ENCODE peak calls at places on chromosomes 11 and 22, in eight cellular contexts. C is spleen, W is neural progenitor cell, Q is heart right ventricle, I is AG09309, E is GM12865, K is IMR-90, Y is astrocyte of the spinal cord. M is an unnamed sample.

GRCh38 chr11:92411431-92411830 is 186.8 kb downstream of the FAT3 start:
- DNase-seq in C (no peak), W (peak), Q (no peak), I (no peak), E (no peak), K (no peak), Y (no peak), M (no peak)

GRCh38 chr22:46082633-46083032 is 67.7 kb upstream of the PPARA start:
- DNase-seq in C (no peak), W (no peak), Q (no peak), I (no peak), E (no peak), K (no peak), Y (no peak), M (no peak)

GRCh38 chr11:105344938-105345337 is 205.4 kb upstream of the CARD18 start:
- DNase-seq in C (no peak), W (no peak), Q (no peak), I (no peak), E (no peak), K (no peak), Y (no peak), M (peak)

GRCh38 chr11:131668867-131669780 is 298.7 kb downstream of the NTM start:
- DNase-seq in C (no peak), W (peak), Q (no peak), I (no peak), E (peak), K (peak), Y (peak), M (peak)

GRCh38 chr22:16387088-16387487 is 205.5 kb downstream of the CCT8L2 start:
- DNase-seq in C (no peak), W (no peak), Q (no peak), I (no peak), E (no peak), K (no peak), Y (no peak), M (no peak)

GRCh38 chr22:17781319-17782031 is 7.2 kb upstream of the BID start:
- DNase-seq in C (no peak), W (no peak), Q (no peak), I (peak), E (peak), K (peak), Y (peak), M (peak)

GRCh38 chr11:35427158-35427557 is 7.8 kb upstream of the SLC1A2 start:
- DNase-seq in C (no peak), W (no peak), Q (no peak), I (peak), E (no peak), K (peak), Y (peak), M (peak)

GRCh38 chr11:36309779-36310178 is 13.7 kb downstream of the PRR5L start:
- DNase-seq in C (no peak), W (no peak), Q (no peak), I (no peak), E (no peak), K (peak), Y (no peak), M (no peak)

GRCh38 chr22:31950226-31950625 is 5.9 kb downstream of the YWHAH start:
- DNase-seq in C (peak), W (no peak), Q (peak), I (no peak), E (no peak), K (no peak), Y (no peak), M (no peak)

GRCh38 chr11:46948378-46949131 is 12.0 kb downstream of the CSTPP1 start:
- DNase-seq in C (no peak), W (no peak), Q (no peak), I (peak), E (no peak), K (peak), Y (peak), M (peak)

GRCh38 chr11:86740628-86741488 is 59.5 kb upstream of the PRSS23 start:
- DNase-seq in C (no peak), W (peak), Q (peak), I (peak), E (no peak), K (peak), Y (peak), M (peak)

GRCh38 chr11:7673724-7674434 is 579 bp upstream of the CYB5R2 start:
- DNase-seq in C (no peak), W (peak), Q (no peak), I (no peak), E (peak), K (no peak), Y (peak), M (peak)

GRCh38 chr11:36398261-36398953 is 102.3 kb downstream of the PRR5L start:
- DNase-seq in C (no peak), W (no peak), Q (no peak), I (no peak), E (no peak), K (no peak), Y (no peak), M (no peak)

GRCh38 chr11:30860970-30861369 is 274.8 kb upstream of the MPPED2 start:
- DNase-seq in C (no peak), W (peak), Q (no peak), I (no peak), E (no peak), K (no peak), Y (no peak), M (no peak)

GRCh38 chr22:48476599-48476998 is 1351.1 kb downstream of the BRD1 start:
- DNase-seq in C (peak), W (no peak), Q (no peak), I (no peak), E (no peak), K (no peak), Y (no peak), M (no peak)

GRCh38 chr11:77082838-77083552 is 16.2 kb downstream of the CAPN5 start:
- DNase-seq in C (peak), W (no peak), Q (peak), I (no peak), E (no peak), K (peak), Y (no peak), M (peak)

GRCh38 chr11:2884424-2884815 is 1.2 kb downstream of the CDKN1C start:
- DNase-seq in C (peak), W (peak), Q (peak), I (no peak), E (no peak), K (no peak), Y (peak), M (peak)

GRCh38 chr11:111603633-111604130 is 1.4 kb downstream of the SIK2 start:
- DNase-seq in C (no peak), W (no peak), Q (no peak), I (no peak), E (no peak), K (no peak), Y (no peak), M (peak)

GRCh38 chr11:119560961-119561360 is 138.0 kb upstream of the THY1 start:
- DNase-seq in C (no peak), W (no peak), Q (no peak), I (no peak), E (no peak), K (no peak), Y (no peak), M (no peak)

GRCh38 chr11:68841718-68842426 is at the start of gene CPT1A:
- DNase-seq in C (peak), W (peak), Q (peak), I (no peak), E (peak), K (peak), Y (peak), M (peak)

GRCh38 chr11:90220391-90220790 is 2.5 kb downstream of the CHORDC1 start:
- DNase-seq in C (no peak), W (no peak), Q (no peak), I (peak), E (peak), K (peak), Y (peak), M (peak)

GRCh38 chr11:73982595-73982989 is at the start of gene UCP2:
- DNase-seq in C (peak), W (peak), Q (peak), I (no peak), E (peak), K (peak), Y (no peak), M (peak)

GRCh38 chr11:27211370-27212127 is 151.5 kb downstream of the CCDC34 start:
- DNase-seq in C (no peak), W (no peak), Q (no peak), I (no peak), E (no peak), K (no peak), Y (no peak), M (no peak)

GRCh38 chr22:44714703-44715350 is 12.8 kb downstream of the PRR5 start:
- DNase-seq in C (peak), W (no peak), Q (peak), I (no peak), E (no peak), K (no peak), Y (no peak), M (no peak)

GRCh38 chr22:48238966-48239365 is 1476.5 kb downstream of the TBC1D22A start:
- DNase-seq in C (peak), W (peak), Q (no peak), I (no peak), E (no peak), K (no peak), Y (no peak), M (no peak)

GRCh38 chr11:8933931-8934330 is 1.2 kb upstream of the C11orf16 start:
- DNase-seq in C (no peak), W (peak), Q (no peak), I (no peak), E (no peak), K (no peak), Y (no peak), M (no peak)

GRCh38 chr11:32391965-32392553 is 43.3 kb downstream of the WT1 start:
- DNase-seq in C (no peak), W (no peak), Q (no peak), I (no peak), E (peak), K (peak), Y (peak), M (peak)

GRCh38 chr22:27303718-27304117 is 497.8 kb downstream of the MN1 start:
- DNase-seq in C (no peak), W (no peak), Q (no peak), I (no peak), E (no peak), K (no peak), Y (no peak), M (no peak)

GRCh38 chr11:12246169-12246568 is 131.2 kb upstream of the PARVA start:
- DNase-seq in C (no peak), W (no peak), Q (no peak), I (no peak), E (no peak), K (no peak), Y (no peak), M (no peak)

GRCh38 chr11:73283316-73284035 is 11.3 kb downstream of the P2RY6 start:
- DNase-seq in C (peak), W (no peak), Q (no peak), I (no peak), E (no peak), K (no peak), Y (no peak), M (no peak)

GRCh38 chr11:62489204-62489603 is 57.4 kb downstream of the AHNAK start:
- DNase-seq in C (no peak), W (no peak), Q (no peak), I (no peak), E (no peak), K (peak), Y (no peak), M (no peak)

GRCh38 chr11:111310088-111310487 is 11.7 kb downstream of the POU2AF3 start:
- DNase-seq in C (no peak), W (no peak), Q (no peak), I (no peak), E (no peak), K (no peak), Y (no peak), M (no peak)

GRCh38 chr11:35087648-35088047 is 51.3 kb upstream of the CD44 start:
- DNase-seq in C (no peak), W (no peak), Q (peak), I (no peak), E (peak), K (peak), Y (no peak), M (no peak)

GRCh38 chr11:5237384-5237783 is 3.1 kb upstream of the HBD start:
- DNase-seq in C (no peak), W (no peak), Q (no peak), I (no peak), E (no peak), K (no peak), Y (no peak), M (no peak)

GRCh38 chr11:125724125-125724524 is 22.0 kb upstream of the PATE1 start:
- DNase-seq in C (no peak), W (peak), Q (no peak), I (no peak), E (no peak), K (peak), Y (no peak), M (peak)

GRCh38 chr22:42932857-42933782 is 76.0 kb upstream of the ARFGAP3 start:
- DNase-seq in C (peak), W (no peak), Q (peak), I (no peak), E (peak), K (peak), Y (no peak), M (no peak)

GRCh38 chr22:44347098-44347497 is 34.3 kb upstream of the SHISAL1 start:
- DNase-seq in C (no peak), W (no peak), Q (no peak), I (no peak), E (no peak), K (peak), Y (no peak), M (peak)

GRCh38 chr22:28424427-28425080 is 255.1 kb downstream of the TTC28 start:
- DNase-seq in C (no peak), W (no peak), Q (no peak), I (no peak), E (no peak), K (peak), Y (peak), M (peak)

GRCh38 chr11:92311616-92312449 is 87.2 kb downstream of the FAT3 start:
- DNase-seq in C (no peak), W (peak), Q (no peak), I (no peak), E (no peak), K (peak), Y (no peak), M (peak)

GRCh38 chr11:45104006-45104789 is 42.2 kb upstream of the PRDM11 start:
- DNase-seq in C (no peak), W (no peak), Q (no peak), I (no peak), E (no peak), K (no peak), Y (no peak), M (no peak)

DNA sequence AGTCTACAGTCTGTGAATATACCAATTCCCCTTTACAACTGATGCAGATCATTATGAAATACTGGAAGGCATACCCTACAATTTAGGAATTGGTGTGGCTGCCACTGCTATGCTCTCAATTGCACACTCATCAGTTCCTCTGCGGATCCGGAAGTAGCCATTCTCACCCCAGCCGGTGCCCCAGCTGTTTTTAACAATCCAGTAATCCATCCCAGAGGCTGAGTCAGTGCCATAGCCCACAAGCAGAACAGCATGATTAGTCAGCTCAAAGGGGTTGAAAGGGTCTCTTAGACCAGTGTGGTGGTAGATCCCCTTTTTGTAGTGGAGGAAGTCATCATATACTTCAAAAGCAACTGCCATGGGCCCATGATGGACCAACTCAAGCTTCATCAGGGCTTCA is 43.6 kb downstream of the CTSC start:
- DNase-seq in C (no peak), W (no peak), Q (no peak), I (peak), E (peak), K (peak), Y (peak), M (peak)
- TF ChIP-seq CTCF in C (no peak), W (no peak), Q (no peak), I (no peak), E (no peak), K (no peak), Y (no peak), M (no peak)

GRCh38 chr11:75655619-75656018 is 13.2 kb downstream of the MAP6 start:
- DNase-seq in C (no peak), W (no peak), Q (no peak), I (no peak), E (no peak), K (peak), Y (peak), M (peak)
- H3K4me3 ChIP-seq in C (no peak), W (no peak), Q (no peak), I (no peak), E (no peak), K (no peak), Y (no peak), M (no peak)

GRCh38 chr11:61414547-61414946 is 15.2 kb downstream of the CPSF7 start:
- DNase-seq in C (no peak), W (no peak), Q (no peak), I (no peak), E (no peak), K (no peak), Y (no peak), M (no peak)
- TF ChIP-seq CTCF in C (no peak), W (no peak), Q (no peak), I (no peak), E (no peak), K (no peak), Y (no peak), M (no peak)

DNA sequence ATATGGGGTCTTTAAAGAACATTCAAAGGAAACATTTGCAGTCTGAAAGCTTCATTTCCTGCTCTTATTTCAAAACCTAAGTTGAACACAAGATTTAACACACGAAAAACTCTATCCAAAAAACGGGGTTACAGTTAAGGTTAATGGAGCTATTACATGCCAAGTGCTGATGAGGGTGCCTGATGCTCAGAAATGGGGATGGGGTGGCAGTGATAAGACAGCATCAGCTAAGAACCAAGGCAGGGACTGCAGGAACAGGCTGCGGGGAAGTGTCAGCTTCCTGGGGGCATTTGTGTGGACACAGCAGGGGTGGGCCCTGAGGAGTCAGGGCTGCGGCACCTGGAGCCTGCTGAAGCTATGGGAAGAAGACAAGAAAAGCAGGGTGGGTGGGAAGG is 12.2 kb downstream of the DGCR2 start:
- DNase-seq in C (no peak), W (peak), Q (no peak), I (no peak), E (no peak), K (no peak), Y (no peak), M (no peak)
- H3K4me3 ChIP-seq in C (peak), W (no peak), Q (no peak), I (no peak), E (peak), K (no peak), Y (no peak), M (no peak)

GRCh38 chr11:33773399-33774355 is 643 bp downstream of the FBXO3 start:
- DNase-seq in C (peak), W (peak), Q (no peak), I (no peak), E (peak), K (peak), Y (no peak), M (no peak)
- TF ChIP-seq CTCF in C (no peak), W (no peak), Q (no peak), I (no peak), E (no peak), K (no peak), Y (no peak), M (no peak)

GRCh38 chr11:1388763-1389102 is 1.0 kb upstream of the BRSK2 start:
- DNase-seq in C (no peak), W (peak), Q (no peak), I (no peak), E (no peak), K (no peak), Y (no peak), M (no peak)
- H3K4me3 ChIP-seq in C (peak), W (peak), Q (no peak), I (peak), E (no peak), K (peak), Y (peak), M (peak)

GRCh38 chr11:96044311-96044710 is 120.4 kb upstream of the MTMR2 start:
- DNase-seq in C (no peak), W (no peak), Q (no peak), I (no peak), E (no peak), K (no peak), Y (no peak), M (no peak)

GRCh38 chr11:96050435-96051182 is 126.7 kb upstream of the MTMR2 start:
- DNase-seq in C (no peak), W (no peak), Q (no peak), I (no peak), E (no peak), K (peak), Y (peak), M (peak)

GRCh38 chr11:96044747-96045146 is 120.8 kb upstream of the MTMR2 start:
- DNase-seq in C (no peak), W (no peak), Q (no peak), I (no peak), E (no peak), K (no peak), Y (no peak), M (no peak)

GRCh38 chr11:96049426-96049825 is 125.5 kb upstream of the MTMR2 start:
- DNase-seq in C (no peak), W (no peak), Q (no peak), I (no peak), E (no peak), K (peak), Y (peak), M (peak)

GRCh38 chr11:96045622-96046456 is 121.9 kb upstream of the MTMR2 start:
- DNase-seq in C (no peak), W (peak), Q (peak), I (peak), E (no peak), K (peak), Y (peak), M (peak)
- TF ChIP-seq CTCF in C (no peak), W (peak), Q (no peak), I (peak), E (no peak), K (peak), Y (peak), M (peak)

GRCh38 chr22:41215926-41216325 is 10.8 kb downstream of the L3MBTL2 start:
- DNase-seq in C (no peak), W (no peak), Q (no peak), I (no peak), E (no peak), K (no peak), Y (no peak), M (no peak)
- H3K4me3 ChIP-seq in C (no peak), W (no peak), Q (no peak), I (peak), E (no peak), K (no peak), Y (no peak), M (peak)

DNA sequence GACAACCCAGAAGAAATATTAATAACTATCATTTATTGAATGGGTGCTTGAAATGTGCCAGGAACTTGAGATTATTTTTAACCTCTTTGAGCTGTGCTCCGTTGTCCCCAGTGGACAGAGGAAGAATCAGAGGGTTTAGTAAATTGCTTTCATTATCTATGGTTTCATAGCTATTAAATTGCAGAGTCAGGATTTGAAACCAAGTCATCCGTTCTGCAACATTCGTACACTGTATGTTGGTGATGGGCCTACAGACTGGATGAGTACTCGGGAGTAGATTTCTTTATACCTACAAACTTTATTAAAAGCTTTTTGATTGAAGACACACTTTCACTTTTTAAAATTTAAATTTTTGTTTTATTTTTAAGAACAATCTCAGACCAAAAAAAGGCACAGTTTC is 4.9 kb downstream of the HSD17B12 start:
- DNase-seq in C (no peak), W (no peak), Q (no peak), I (no peak), E (no peak), K (no peak), Y (no peak), M (peak)
- TF ChIP-seq CTCF in C (no peak), W (no peak), Q (no peak), I (no peak), E (no peak), K (no peak), Y (peak), M (peak)

GRCh38 chr11:121459413-121460041 is 6.8 kb upstream of the SORL1-AS1 start:
- DNase-seq in C (no peak), W (no peak), Q (no peak), I (no peak), E (no peak), K (no peak), Y (no peak), M (no peak)
- H3K4me3 ChIP-seq in C (no peak), W (no peak), Q (no peak), I (no peak), E (no peak), K (no peak), Y (no peak), M (no peak)

M was measured in choroid plexus epithelial cell.